ENCODE peak calls at places on chromosomes 12 and 14, in six cellular contexts. V, I, H, F, X and G are unnamed samples.

GRCh38 chr12:46214668-46215429 is 54.0 kb downstream of the SLC38A1 start:
- DNase-seq in V (no peak), I (peak; percentile 73), H (no peak), F (no peak), X (no peak), G (peak; percentile 28)

GRCh38 chr14:36443374-36443773 is 76.7 kb downstream of the NKX2-1 start:
- DNase-seq in V (no peak), I (no peak), H (no peak), F (no peak), X (no peak), G (no peak)

GRCh38 chr12:50505945-50506344 is 1.2 kb downstream of the DIP2B start:
- DNase-seq in V (peak; percentile 28), I (no peak), H (no peak), F (peak; percentile 17), X (no peak), G (peak; percentile 22)

GRCh38 chr14:32913725-32914124 is 25.0 kb upstream of the NPAS3 start:
- DNase-seq in V (peak; percentile 89), I (no peak), H (no peak), F (no peak), X (no peak), G (peak; percentile 7)

GRCh38 chr12:68119250-68119649 is 40.3 kb downstream of the IFNG start:
- DNase-seq in V (peak; percentile 11), I (no peak), H (no peak), F (no peak), X (no peak), G (no peak)

GRCh38 chr14:105846312-105846711 is 319.9 kb downstream of the TMEM121 start:
- DNase-seq in V (no peak), I (no peak), H (peak; percentile 12), F (no peak), X (no peak), G (no peak)

GRCh38 chr12:67784831-67785230 is 136.3 kb downstream of the DYRK2 start:
- DNase-seq in V (no peak), I (no peak), H (no peak), F (no peak), X (no peak), G (no peak)

GRCh38 chr12:118404876-118405521 is 28.6 kb downstream of the SUDS3 start:
- DNase-seq in V (peak; percentile 85), I (peak; percentile 6), H (peak; percentile 78), F (peak; percentile 82), X (peak; percentile 52), G (peak; percentile 63)

GRCh38 chr14:20630340-20631022 is 11.0 kb downstream of the OR6S1 start:
- DNase-seq in V (peak; percentile 85), I (no peak), H (no peak), F (peak; percentile 74), X (no peak), G (no peak)

GRCh38 chr14:53828820-53829219 is 127.8 kb downstream of the BMP4 start:
- DNase-seq in V (no peak), I (no peak), H (no peak), F (no peak), X (no peak), G (no peak)

GRCh38 chr14:101459392-101459900 is 101.8 kb upstream of the DIO3 start:
- DNase-seq in V (no peak), I (no peak), H (no peak), F (no peak), X (no peak), G (no peak)

GRCh38 chr12:131857908-131858850 is 30.0 kb downstream of the MMP17 start:
- DNase-seq in V (no peak), I (no peak), H (no peak), F (no peak), X (no peak), G (no peak)

GRCh38 chr12:81400024-81400423 is 322.1 kb downstream of the ACSS3 start:
- DNase-seq in V (no peak), I (no peak), H (no peak), F (no peak), X (no peak), G (no peak)

GRCh38 chr14:53391631-53392030 is 238.5 kb upstream of the DDHD1 start:
- DNase-seq in V (peak; percentile 86), I (no peak), H (no peak), F (no peak), X (peak; percentile 43), G (no peak)

GRCh38 chr12:42475055-42475454 is 114.5 kb downstream of the PRICKLE1 start:
- DNase-seq in V (no peak), I (no peak), H (no peak), F (no peak), X (no peak), G (no peak)

GRCh38 chr14:63764620-63765139 is 36.8 kb upstream of the SGPP1 start:
- DNase-seq in V (no peak), I (no peak), H (no peak), F (no peak), X (no peak), G (no peak)

GRCh38 chr12:47993491-47993890 is 10.8 kb downstream of the COL2A1 start:
- DNase-seq in V (no peak), I (no peak), H (no peak), F (no peak), X (no peak), G (no peak)

GRCh38 chr14:78254911-78255431 is 84.8 kb downstream of the NRXN3 start:
- DNase-seq in V (peak; percentile 18), I (no peak), H (no peak), F (no peak), X (peak; percentile 91), G (peak; percentile 8)

GRCh38 chr12:30278401-30278800 is 417.3 kb downstream of the IPO8 start:
- DNase-seq in V (no peak), I (no peak), H (no peak), F (no peak), X (no peak), G (no peak)
- H3K4me3 ChIP-seq in V (no peak overlapping the region), I (no peak overlapping the region), H (no peak overlapping the region), F (no peak overlapping the region), X (no peak overlapping the region), G (no peak overlapping the region)

GRCh38 chr12:108732489-108732888 is 1.2 kb upstream of the CORO1C start:
- DNase-seq in V (no peak), I (no peak), H (no peak), F (no peak), X (no peak), G (no peak)
- H3K4me3 ChIP-seq in V (peak overlapping the region; percentile 68), I (peak overlapping the region; percentile 93), H (no peak overlapping the region), F (no peak overlapping the region), X (peak overlapping the region; percentile 87), G (peak overlapping the region; percentile 67)

DNA sequence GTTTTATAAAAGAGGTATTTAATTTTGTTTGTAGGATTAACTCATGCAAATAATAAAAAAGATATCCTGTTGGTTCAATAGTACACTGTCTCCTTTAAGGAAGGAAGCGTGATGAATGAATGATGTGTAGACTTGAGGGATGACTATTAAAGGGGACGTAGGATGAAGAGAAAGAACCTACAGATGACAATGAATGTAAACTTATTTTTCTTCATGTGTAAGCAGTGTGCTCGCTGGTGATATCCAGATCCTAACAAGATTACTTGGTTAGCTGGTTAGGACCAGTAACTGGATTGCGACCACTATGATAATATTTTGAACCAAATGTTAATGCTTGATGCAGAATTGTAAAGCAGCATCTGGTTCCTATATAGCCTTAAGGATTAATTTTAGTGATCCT is 2.6 kb downstream of the ARF6 start:
- DNase-seq in V (peak; percentile 47), I (no peak), H (no peak), F (no peak), X (no peak), G (no peak)
- H3K4me3 ChIP-seq in V (peak overlapping the region; percentile 91), I (peak overlapping the region; percentile 87), H (no peak overlapping the region), F (peak overlapping the region; percentile 76), X (peak overlapping the region; percentile 85), G (no peak overlapping the region)

GRCh38 chr14:50784683-50785505 is 46.1 kb downstream of the NIN start:
- DNase-seq in V (no peak), I (no peak), H (no peak), F (no peak), X (no peak), G (no peak)

GRCh38 chr14:50780393-50780792 is 50.6 kb downstream of the NIN start:
- DNase-seq in V (no peak), I (no peak), H (no peak), F (no peak), X (no peak), G (no peak)

GRCh38 chr14:50786821-50787464 is 44.0 kb downstream of the NIN start:
- DNase-seq in V (no peak), I (no peak), H (no peak), F (no peak), X (no peak), G (no peak)

GRCh38 chr14:50785506-50786063 is 45.4 kb downstream of the NIN start:
- DNase-seq in V (no peak), I (no peak), H (no peak), F (no peak), X (no peak), G (no peak)

GRCh38 chr14:50783542-50783941 is 47.4 kb downstream of the NIN start:
- DNase-seq in V (no peak), I (no peak), H (no peak), F (no peak), X (no peak), G (no peak)
- H3K4me3 ChIP-seq in V (no peak overlapping the region), I (no peak overlapping the region), H (no peak overlapping the region), F (no peak overlapping the region), X (no peak overlapping the region), G (no peak overlapping the region)

DNA sequence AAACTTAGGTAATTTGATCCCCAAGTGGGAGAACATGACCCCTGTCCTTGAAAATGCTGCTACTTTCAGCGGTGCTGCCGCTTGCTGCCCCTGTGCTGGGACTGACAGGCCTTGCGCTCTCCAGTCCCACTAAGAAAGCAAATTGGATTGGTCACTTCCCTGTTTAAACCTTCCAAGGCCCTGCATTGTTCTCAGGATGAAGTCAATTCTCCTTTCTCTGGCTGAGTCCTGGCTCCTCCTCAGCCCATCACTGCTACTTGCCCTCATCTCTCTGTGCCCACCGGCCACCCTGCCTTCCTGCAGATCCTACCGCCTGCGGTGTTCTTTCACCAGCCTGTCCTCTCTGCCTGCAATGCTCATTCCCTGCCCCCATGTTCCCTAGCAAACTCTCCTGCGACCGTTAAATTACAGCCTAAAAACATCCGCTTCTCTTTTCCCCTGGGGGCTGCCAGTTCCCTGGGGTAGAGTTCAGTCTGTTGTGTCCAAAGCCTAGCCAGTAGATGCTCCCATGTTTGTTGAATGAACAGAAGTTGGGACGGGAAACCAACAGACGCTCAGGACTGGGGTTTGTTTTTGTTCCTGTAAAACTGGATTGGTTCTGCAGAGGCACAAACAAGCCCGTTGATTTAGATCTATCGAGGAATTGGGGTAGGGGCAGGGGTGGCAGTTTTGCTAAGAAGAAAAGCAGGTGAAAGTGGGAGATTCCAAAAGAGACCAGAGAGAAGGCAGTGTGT is 127.3 kb upstream of the HIF1A start:
- DNase-seq in V (no peak), I (no peak), H (no peak), F (no peak), X (no peak), G (no peak)
- H3K4me3 ChIP-seq in V (peak overlapping the region; percentile 11), I (peak overlapping the region; percentile 10), H (no peak overlapping the region), F (no peak overlapping the region), X (no peak overlapping the region), G (no peak overlapping the region)

DNA sequence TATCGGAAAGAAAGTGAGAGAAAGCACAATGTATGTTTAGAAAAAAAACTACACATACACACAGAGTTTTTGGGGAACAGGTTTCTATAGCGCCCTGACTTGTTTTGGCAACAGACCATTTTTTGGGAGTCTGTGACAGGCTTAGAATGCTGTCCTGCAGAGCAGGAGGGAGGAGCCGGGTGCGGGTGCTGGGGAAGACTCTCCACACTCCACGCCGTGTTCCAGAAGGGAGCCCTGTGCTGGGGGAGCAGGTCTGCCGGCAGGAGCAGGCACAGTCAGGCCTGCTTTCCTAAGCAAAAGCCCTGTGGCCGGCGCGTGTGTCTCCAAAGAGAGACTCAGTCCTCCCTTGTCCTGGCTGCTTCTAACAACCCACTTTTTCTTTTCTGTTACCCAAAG is 26.5 kb downstream of the CD9 start:
- DNase-seq in V (no peak), I (no peak), H (no peak), F (peak; percentile 29), X (no peak), G (peak; percentile 79)
- H3K4me3 ChIP-seq in V (no peak overlapping the region), I (no peak overlapping the region), H (no peak overlapping the region), F (no peak overlapping the region), X (no peak overlapping the region), G (no peak overlapping the region)

GRCh38 chr12:6167327-6168280 is 32.6 kb upstream of the CD9 start:
- DNase-seq in V (peak; percentile 88), I (no peak), H (peak; percentile 85), F (peak; percentile 83), X (peak; percentile 72), G (no peak)
- H3K4me3 ChIP-seq in V (peak overlapping the region; percentile 18), I (no peak overlapping the region), H (no peak overlapping the region), F (no peak overlapping the region), X (no peak overlapping the region), G (no peak overlapping the region)